ENCODE peak calls at places on chromosomes 13 and 19, in four cellular contexts. C is PC-9, L is psoas muscle, F is cardiac muscle cell. A is an unnamed sample.

GRCh38 chr19:38726761-38727301 is 17.4 kb downstream of the CAPN12 start:
- DNase-seq in C (no peak), L (no peak), F (no peak), A (no peak)

GRCh38 chr13:112234131-112234875 is 141.9 kb upstream of the SPACA7 start:
- DNase-seq in C (no peak), L (no peak), F (no peak), A (no peak)

GRCh38 chr19:45782820-45783785 is 813 bp upstream of the DMPK start:
- DNase-seq in C (peak), L (peak), F (peak), A (peak)

GRCh38 chr19:10010247-10010691 is at the start of gene COL5A3:
- DNase-seq in C (no peak), L (peak), F (peak), A (peak)

GRCh38 chr13:110715395-110716234 is 2.1 kb downstream of the ING1 start:
- DNase-seq in C (peak), L (peak), F (peak), A (peak)

GRCh38 chr13:68506888-68507551 is 1276.9 kb upstream of the PCDH9 start:
- DNase-seq in C (no peak), L (no peak), F (no peak), A (no peak)

GRCh38 chr19:3132971-3133792 is 2.7 kb upstream of the GNA15 start:
- DNase-seq in C (peak), L (no peak), F (peak), A (peak)

GRCh38 chr13:21619633-21620220 is 15.8 kb upstream of the MICU2 start:
- DNase-seq in C (no peak), L (no peak), F (no peak), A (peak)

GRCh38 chr13:40430234-40430633 is 236.2 kb downstream of the FOXO1 start:
- DNase-seq in C (no peak), L (no peak), F (no peak), A (no peak)

GRCh38 chr19:42023121-42023942 is 29.3 kb upstream of the ATP1A3 start:
- DNase-seq in C (no peak), L (no peak), F (peak), A (peak)

GRCh38 chr13:40777957-40778235 is 6.9 kb upstream of the MRPS31 start:
- DNase-seq in C (no peak), L (no peak), F (no peak), A (no peak)

GRCh38 chr13:107866666-107867623 is 348.4 kb downstream of the LIG4 start:
- DNase-seq in C (no peak), L (no peak), F (peak), A (peak)

GRCh38 chr19:3094638-3095374 is 644 bp downstream of the GNA11 start:
- DNase-seq in C (no peak), L (no peak), F (peak), A (peak)

GRCh38 chr19:44202470-44202869 is 9.9 kb upstream of the ZNF227 start:
- DNase-seq in C (no peak), L (no peak), F (peak), A (peak)

GRCh38 chr13:40206241-40207109 is 460.0 kb downstream of the FOXO1 start:
- DNase-seq in C (no peak), L (no peak), F (peak), A (no peak)

GRCh38 chr13:94537740-94538630 is 58.0 kb downstream of the TGDS start:
- DNase-seq in C (peak), L (no peak), F (no peak), A (no peak)

GRCh38 chr13:110575322-110576069 is 14.0 kb upstream of the RAB20 start:
- DNase-seq in C (peak), L (peak), F (peak), A (peak)

GRCh38 chr13:74056829-74057564 is 77.2 kb downstream of the KLF12 start:
- DNase-seq in C (no peak), L (peak), F (no peak), A (no peak)

GRCh38 chr13:82358284-82358683 is 1524.0 kb downstream of the SLITRK1 start:
- DNase-seq in C (no peak), L (no peak), F (no peak), A (no peak)

DNA sequence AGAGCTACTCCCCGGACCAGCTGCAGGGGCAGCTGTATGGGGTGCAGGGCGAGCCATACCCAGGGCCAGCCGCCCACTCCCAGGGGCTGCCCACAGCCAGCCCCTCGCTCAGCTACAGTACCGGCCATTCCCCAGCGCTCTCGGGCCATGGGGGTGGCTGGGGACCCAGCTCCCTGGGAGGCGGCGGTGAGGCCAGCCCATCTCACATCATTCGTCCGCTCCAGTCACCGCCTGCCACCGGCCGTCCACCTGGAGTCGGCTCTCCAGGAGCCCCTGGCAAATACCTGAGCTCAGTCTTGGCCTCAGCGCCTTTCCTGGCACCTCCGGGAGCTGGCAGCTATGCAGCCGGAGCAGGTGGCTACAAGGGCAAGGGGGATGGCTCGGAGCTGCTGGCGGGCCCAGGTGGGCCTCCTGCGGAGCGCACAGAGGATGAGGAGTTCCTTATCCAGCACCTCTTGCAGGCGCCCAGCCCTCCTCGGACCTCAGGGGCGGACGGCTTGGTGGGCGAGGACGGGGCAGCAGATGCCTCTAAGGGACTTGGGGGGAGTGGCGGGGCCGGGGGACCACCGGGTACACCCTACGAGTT is 4.9 kb downstream of the PRR12 start:
- DNase-seq in C (peak), L (no peak), F (no peak), A (no peak)
- H3K4me3 ChIP-seq in C (no peak), L (no peak), F (no peak), A (no peak)

DNA sequence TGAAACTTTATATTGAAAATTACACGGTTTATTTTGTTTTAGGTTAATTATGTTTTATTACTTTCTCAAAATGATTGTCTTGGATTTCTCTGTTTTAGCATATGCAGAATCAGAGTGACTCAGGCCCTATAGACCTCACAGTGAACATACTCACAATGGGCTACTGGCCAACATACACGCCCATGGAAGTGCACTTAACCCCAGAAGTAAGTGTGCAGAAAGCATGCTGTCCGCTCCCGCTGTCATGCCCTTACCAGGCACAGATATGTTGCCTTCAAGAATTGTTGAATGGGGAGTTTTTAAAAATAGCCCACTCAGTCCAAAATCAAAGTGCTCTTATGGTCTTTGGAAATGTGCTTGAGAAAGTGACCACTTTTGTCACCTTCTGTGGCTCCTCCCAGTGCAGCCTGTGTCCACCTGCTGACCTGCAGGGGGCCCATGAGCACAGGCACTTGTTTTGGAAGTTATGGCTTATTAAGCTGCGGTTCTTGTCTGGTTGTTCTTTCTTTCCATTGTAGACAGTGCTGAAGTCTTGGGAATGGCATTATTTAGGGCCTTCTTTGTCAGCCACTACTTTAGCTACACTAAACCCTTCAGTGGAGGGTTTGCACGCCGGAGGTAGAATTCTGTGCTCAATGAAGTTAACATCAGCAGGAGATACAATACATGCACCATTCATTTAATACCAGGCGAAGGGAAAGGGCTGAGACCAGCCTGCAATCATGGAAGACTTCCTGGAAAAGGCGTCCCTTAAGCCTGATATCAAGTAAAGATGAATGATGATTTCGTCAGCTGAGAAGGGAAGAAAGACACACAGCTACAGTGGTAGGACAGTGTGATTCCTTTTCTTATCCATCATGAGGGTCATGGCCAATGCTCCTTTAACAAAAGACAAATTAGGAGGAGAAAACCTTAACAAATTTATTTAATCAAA is 36.7 kb downstream of the CUL4A start:
- DNase-seq in C (no peak), L (no peak), F (peak), A (no peak)
- TF ChIP-seq CTCF in C (peak), L (peak), F (peak), A (peak)

DNA sequence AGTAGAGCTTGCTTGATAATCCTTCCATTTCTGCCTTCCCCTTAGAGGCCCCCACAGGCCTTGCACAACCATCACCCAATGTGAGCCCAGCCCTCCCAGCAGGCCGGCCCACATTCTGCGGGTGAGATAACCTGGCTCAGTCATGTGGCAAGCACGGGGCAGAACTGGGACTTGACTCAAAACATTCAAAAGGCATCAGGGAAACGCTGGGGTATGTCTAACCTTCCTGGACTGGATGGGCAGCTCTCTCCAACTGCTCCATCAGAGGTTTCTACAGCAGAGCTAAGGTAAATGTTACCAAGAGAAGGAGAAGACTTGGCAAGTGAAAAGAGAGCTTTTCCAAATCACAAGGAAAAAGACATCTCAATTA is 24.8 kb downstream of the EPS15L1 start:
- DNase-seq in C (peak), L (peak), F (peak), A (peak)
- H3K4me3 ChIP-seq in C (no peak), L (no peak), F (no peak), A (no peak)

DNA sequence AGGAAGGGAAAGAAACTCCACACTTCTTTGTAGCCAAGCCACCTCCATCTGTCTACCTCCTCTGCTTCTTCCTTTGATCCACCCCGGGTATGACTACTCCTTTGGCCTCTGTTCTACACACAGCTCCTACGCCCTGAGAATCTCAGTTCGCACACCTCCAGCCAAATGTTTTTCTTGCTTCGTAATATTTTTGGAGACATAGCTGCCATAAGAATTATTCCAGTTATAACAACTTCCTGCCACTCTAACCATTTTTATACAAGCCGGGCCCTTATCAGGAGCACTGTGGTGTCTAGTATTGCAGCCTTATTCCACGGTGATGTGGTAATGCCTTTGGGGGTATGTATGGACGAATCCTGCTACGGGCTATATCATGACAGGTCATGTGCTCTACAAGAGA is 126.7 kb downstream of the STARD13 start:
- DNase-seq in C (no peak), L (no peak), F (peak), A (no peak)
- TF ChIP-seq CTCF in C (no peak), L (no peak), F (no peak), A (no peak)

DNA sequence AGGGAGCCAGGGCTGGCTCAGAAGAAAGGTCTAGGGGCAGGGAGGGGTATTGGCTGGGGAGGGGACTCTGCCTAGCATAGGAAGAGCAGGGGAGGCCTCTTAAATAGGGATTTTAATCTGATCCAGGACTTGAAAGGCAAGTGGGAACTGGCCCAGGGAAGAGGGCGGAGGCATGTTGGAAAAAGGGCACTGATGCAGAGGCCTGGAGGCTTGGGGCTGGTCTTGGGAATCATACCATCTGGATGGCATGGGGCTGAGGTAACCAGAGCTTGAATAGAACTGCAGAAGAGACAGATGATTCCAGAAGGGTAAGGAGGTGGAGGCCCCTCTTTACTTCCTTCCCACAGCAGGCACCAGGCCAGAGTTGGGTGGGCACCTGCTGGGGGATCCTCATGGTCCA is 29.1 kb downstream of the CERS4 start:
- DNase-seq in C (no peak), L (no peak), F (no peak), A (no peak)
- H3K4me3 ChIP-seq in C (no peak), L (no peak), F (no peak), A (no peak)

GRCh38 chr13:28819748-28820098 is 416 bp upstream of the MTUS2 start:
- DNase-seq in C (no peak), L (no peak), F (peak), A (peak)
- TF ChIP-seq CTCF in C (no peak), L (no peak), F (no peak), A (peak)

GRCh38 chr19:51965583-51965982 is 21.1 kb downstream of the ZNF350 start:
- DNase-seq in C (no peak), L (no peak), F (no peak), A (no peak)
- H3K4me3 ChIP-seq in C (no peak), L (no peak), F (no peak), A (no peak)

GRCh38 chr19:55812449-55812848 is 19.4 kb downstream of the NLRP11 start:
- DNase-seq in C (no peak), L (no peak), F (no peak), A (no peak)

GRCh38 chr19:55811340-55811739 is 20.5 kb downstream of the NLRP11 start:
- DNase-seq in C (no peak), L (no peak), F (no peak), A (no peak)

GRCh38 chr19:55813906-55814305 is 17.9 kb downstream of the NLRP11 start:
- DNase-seq in C (no peak), L (no peak), F (no peak), A (no peak)

DNA sequence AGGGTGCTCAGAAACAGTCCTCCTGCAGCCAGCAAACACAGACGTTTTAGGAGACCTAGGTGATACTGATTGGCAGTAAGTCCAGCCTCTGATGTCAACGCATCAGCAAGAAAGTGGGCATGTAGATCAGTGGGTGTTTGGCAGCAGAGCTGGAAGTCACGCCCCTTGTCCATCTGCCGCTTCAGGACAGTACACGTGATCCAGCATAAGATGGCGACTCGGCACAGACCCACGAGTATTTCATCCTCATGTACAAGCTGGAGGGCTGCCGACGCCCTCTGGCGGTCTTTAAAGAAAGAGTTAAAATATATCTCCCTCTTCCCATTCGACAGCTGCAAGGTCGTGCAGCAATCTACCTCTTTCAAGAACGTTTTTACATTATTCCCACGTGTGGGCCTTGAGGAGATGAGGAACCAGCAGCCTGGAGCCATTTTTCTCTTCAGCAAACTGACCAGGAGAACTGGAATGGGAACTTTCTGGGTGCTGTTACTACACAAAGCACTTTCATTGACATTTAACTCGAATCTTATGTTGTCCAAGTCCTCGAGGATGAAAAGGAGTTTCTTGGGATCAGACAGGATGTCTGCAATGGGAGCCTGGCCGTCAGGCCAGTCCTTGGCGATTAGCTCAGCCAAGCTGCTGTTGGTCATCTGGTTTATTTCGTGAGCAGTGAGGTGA is 22.3 kb downstream of the NLRP11 start:
- DNase-seq in C (peak), L (peak), F (peak), A (peak)
- TF ChIP-seq CTCF in C (peak), L (no peak), F (peak), A (peak)

DNA sequence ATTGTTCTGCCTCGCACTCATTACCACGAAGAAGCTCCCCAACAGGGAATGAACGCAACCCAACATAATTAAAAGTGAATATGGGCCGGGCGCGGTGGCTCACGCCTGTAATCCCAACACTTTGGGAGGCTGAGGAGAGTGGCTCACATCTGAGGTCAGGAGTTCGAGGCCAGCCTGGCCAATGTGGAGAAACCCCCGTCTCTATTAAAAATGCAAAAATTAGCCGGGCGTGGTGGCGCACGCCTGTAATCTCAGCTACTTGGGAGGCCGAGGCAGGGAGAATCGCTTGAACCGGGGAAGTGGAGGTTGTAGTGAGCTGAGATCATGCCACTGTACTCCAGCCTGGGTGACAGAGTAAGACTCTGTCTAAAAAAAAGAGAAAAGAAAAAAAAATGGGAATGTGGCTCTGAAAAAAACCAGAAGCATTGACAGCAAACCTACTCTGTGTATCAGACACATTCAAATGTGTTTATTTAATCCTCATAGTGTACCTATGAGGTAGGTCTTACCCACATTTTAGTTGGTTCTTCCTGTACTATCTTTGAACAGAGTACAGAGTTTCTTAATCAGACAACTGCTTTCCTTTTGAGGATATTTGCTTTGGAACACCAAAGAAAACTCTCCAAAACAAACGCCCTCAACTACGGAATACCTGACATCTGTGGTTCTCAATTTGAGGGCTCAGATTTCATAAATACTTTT is 70.0 kb downstream of the NUFIP1 start:
- DNase-seq in C (no peak), L (no peak), F (no peak), A (no peak)
- H3K4me3 ChIP-seq in C (peak), L (peak), F (no peak), A (peak)

GRCh38 chr19:28731113-28731512 is 481.8 kb downstream of the UQCRFS1 start:
- DNase-seq in C (no peak), L (no peak), F (no peak), A (no peak)

GRCh38 chr19:28727133-28727834 is 485.7 kb downstream of the UQCRFS1 start:
- DNase-seq in C (no peak), L (no peak), F (peak), A (no peak)

GRCh38 chr19:28731577-28731976 is 481.4 kb downstream of the UQCRFS1 start:
- DNase-seq in C (no peak), L (no peak), F (no peak), A (no peak)

GRCh38 chr19:28726533-28726932 is 486.4 kb downstream of the UQCRFS1 start:
- DNase-seq in C (no peak), L (no peak), F (no peak), A (no peak)

DNA sequence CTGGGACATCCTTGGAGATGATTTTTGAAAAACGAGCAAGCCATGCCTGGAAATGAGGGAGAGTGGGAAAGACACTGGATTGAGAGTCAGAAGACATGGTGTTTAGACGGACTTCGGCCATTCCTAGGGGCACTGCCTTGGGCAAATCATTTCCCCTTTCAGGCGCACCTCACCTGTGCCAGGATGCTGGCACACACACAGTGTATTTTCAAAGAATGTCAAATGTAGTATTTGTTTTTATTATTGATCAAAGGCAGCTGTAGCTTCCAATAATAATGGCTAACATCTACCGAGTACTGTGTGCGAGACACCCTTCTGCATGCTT is 485.2 kb downstream of the UQCRFS1 start:
- DNase-seq in C (no peak), L (no peak), F (no peak), A (no peak)
- TF ChIP-seq CTCF in C (no peak), L (no peak), F (no peak), A (no peak)

A was measured in fibroblast of villous mesenchyme.